ENCODE peak calls at places on chromosome 21, in six cellular contexts. One of them, this sample, is unnamed.

GRCh38 chr21:38702196-38702595 is 103.5 kb upstream of the ETS2 start:
- DNase-seq in left ventricle myocardium inferior: peak
- DNase-seq in caudate nucleus: no peak
- DNase-seq in cardiac muscle cell: no peak
- DNase-seq in mammary epithelial cell: no peak
- DNase-seq in fibroblast of lung: no peak
- DNase-seq in this sample: no peak

GRCh38 chr21:44299458-44300261 is at the start of gene PFKL:
- DNase-seq in mammary epithelial cell: peak
- DNase-seq in cardiac muscle cell: peak
- DNase-seq in left ventricle myocardium inferior: peak
- DNase-seq in fibroblast of lung: peak
- DNase-seq in caudate nucleus: peak
- DNase-seq in this sample: peak

GRCh38 chr21:39648879-39649278 is 36.1 kb downstream of the B3GALT5 start:
- DNase-seq in caudate nucleus: no peak
- DNase-seq in mammary epithelial cell: no peak
- DNase-seq in fibroblast of lung: no peak
- DNase-seq in left ventricle myocardium inferior: no peak
- DNase-seq in cardiac muscle cell: no peak
- DNase-seq in this sample: no peak

GRCh38 chr21:36980280-36981048 is 14.0 kb upstream of the HLCS start:
- DNase-seq in caudate nucleus: peak
- DNase-seq in mammary epithelial cell: no peak
- DNase-seq in cardiac muscle cell: peak
- DNase-seq in fibroblast of lung: peak
- DNase-seq in left ventricle myocardium inferior: peak
- DNase-seq in this sample: no peak

GRCh38 chr21:24023936-24024335 is 1583.3 kb downstream of the MRPL39 start:
- DNase-seq in cardiac muscle cell: no peak
- DNase-seq in caudate nucleus: no peak
- DNase-seq in mammary epithelial cell: no peak
- DNase-seq in fibroblast of lung: peak
- DNase-seq in left ventricle myocardium inferior: no peak
- DNase-seq in this sample: no peak

GRCh38 chr21:44657635-44658183 is at the start of gene KRTAP12-3:
- DNase-seq in cardiac muscle cell: no peak
- DNase-seq in left ventricle myocardium inferior: no peak
- DNase-seq in fibroblast of lung: no peak
- DNase-seq in mammary epithelial cell: no peak
- DNase-seq in caudate nucleus: no peak
- DNase-seq in this sample: no peak

GRCh38 chr21:25670726-25671125 is 31.7 kb downstream of the JAM2 start:
- DNase-seq in fibroblast of lung: peak
- DNase-seq in mammary epithelial cell: peak
- DNase-seq in cardiac muscle cell: no peak
- DNase-seq in caudate nucleus: no peak
- DNase-seq in left ventricle myocardium inferior: no peak
- DNase-seq in this sample: no peak

GRCh38 chr21:38660333-38661295 is 145.1 kb upstream of the ETS2 start:
- DNase-seq in mammary epithelial cell: no peak
- DNase-seq in cardiac muscle cell: peak
- DNase-seq in fibroblast of lung: peak
- DNase-seq in caudate nucleus: no peak
- DNase-seq in left ventricle myocardium inferior: peak
- DNase-seq in this sample: no peak

GRCh38 chr21:39020751-39021474 is 162.3 kb downstream of the PSMG1 start:
- DNase-seq in left ventricle myocardium inferior: peak
- DNase-seq in fibroblast of lung: peak
- DNase-seq in mammary epithelial cell: peak
- DNase-seq in caudate nucleus: no peak
- DNase-seq in cardiac muscle cell: no peak
- DNase-seq in this sample: no peak

GRCh38 chr21:29376556-29376955 is 77.8 kb downstream of the BACH1 start:
- DNase-seq in cardiac muscle cell: peak
- DNase-seq in caudate nucleus: no peak
- DNase-seq in mammary epithelial cell: no peak
- DNase-seq in fibroblast of lung: no peak
- DNase-seq in left ventricle myocardium inferior: no peak
- DNase-seq in this sample: no peak

GRCh38 chr21:38126677-38127271 is 130.0 kb upstream of the KCNJ15 start:
- DNase-seq in mammary epithelial cell: peak
- DNase-seq in fibroblast of lung: peak
- DNase-seq in left ventricle myocardium inferior: peak
- DNase-seq in cardiac muscle cell: peak
- DNase-seq in caudate nucleus: peak
- DNase-seq in this sample: no peak

GRCh38 chr21:27021046-27021445 is 54.2 kb upstream of the ADAMTS5 start:
- DNase-seq in cardiac muscle cell: no peak
- DNase-seq in fibroblast of lung: no peak
- DNase-seq in mammary epithelial cell: no peak
- DNase-seq in caudate nucleus: no peak
- DNase-seq in left ventricle myocardium inferior: no peak
- DNase-seq in this sample: no peak

GRCh38 chr21:26112127-26112742 is 58.3 kb downstream of the APP start:
- DNase-seq in mammary epithelial cell: no peak
- DNase-seq in left ventricle myocardium inferior: no peak
- DNase-seq in caudate nucleus: no peak
- DNase-seq in fibroblast of lung: peak
- DNase-seq in cardiac muscle cell: no peak
- DNase-seq in this sample: no peak

GRCh38 chr21:38773108-38774061 is 32.3 kb upstream of the ETS2 start:
- DNase-seq in cardiac muscle cell: no peak
- DNase-seq in mammary epithelial cell: peak
- DNase-seq in fibroblast of lung: peak
- DNase-seq in left ventricle myocardium inferior: no peak
- DNase-seq in caudate nucleus: no peak
- DNase-seq in this sample: no peak

GRCh38 chr21:17488620-17489019 is 24.2 kb upstream of the CXADR start:
- DNase-seq in left ventricle myocardium inferior: no peak
- DNase-seq in fibroblast of lung: no peak
- DNase-seq in caudate nucleus: no peak
- DNase-seq in mammary epithelial cell: no peak
- DNase-seq in cardiac muscle cell: no peak
- DNase-seq in this sample: no peak

GRCh38 chr21:39972471-39972870 is 105.2 kb downstream of the PCP4 start:
- DNase-seq in fibroblast of lung: no peak
- DNase-seq in left ventricle myocardium inferior: no peak
- DNase-seq in cardiac muscle cell: no peak
- DNase-seq in mammary epithelial cell: no peak
- DNase-seq in caudate nucleus: no peak
- DNase-seq in this sample: no peak

GRCh38 chr21:24829397-24829796 is 777.9 kb downstream of the MRPL39 start:
- DNase-seq in caudate nucleus: no peak
- DNase-seq in left ventricle myocardium inferior: no peak
- DNase-seq in cardiac muscle cell: peak
- DNase-seq in mammary epithelial cell: no peak
- DNase-seq in fibroblast of lung: no peak
- DNase-seq in this sample: no peak

GRCh38 chr21:14947613-14948160 is 117.1 kb downstream of the NRIP1 start:
- DNase-seq in cardiac muscle cell: no peak
- DNase-seq in fibroblast of lung: no peak
- DNase-seq in mammary epithelial cell: no peak
- DNase-seq in left ventricle myocardium inferior: no peak
- DNase-seq in caudate nucleus: peak
- DNase-seq in this sample: no peak

DNA sequence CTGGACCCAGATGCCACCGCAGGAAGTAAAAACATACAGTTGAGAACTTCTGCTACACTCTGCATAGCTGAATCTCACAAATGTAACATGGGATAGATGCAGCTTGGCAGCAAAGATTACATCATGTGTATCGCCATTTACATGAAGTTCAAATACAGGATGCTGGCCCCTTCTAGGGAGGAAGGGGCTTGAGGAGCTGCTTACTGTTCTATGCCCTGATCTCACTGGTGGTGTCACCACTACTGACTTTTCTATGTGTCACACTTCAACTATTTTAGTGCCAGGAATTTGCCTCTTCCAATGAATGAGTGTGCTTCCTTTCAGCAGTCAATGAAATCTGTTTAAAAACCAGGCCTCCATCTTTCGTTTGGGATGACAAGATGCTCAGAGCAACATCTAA is 31.1 kb downstream of the MRAP start:
- DNase-seq in mammary epithelial cell: no peak
- DNase-seq in fibroblast of lung: peak
- DNase-seq in left ventricle myocardium inferior: no peak
- DNase-seq in cardiac muscle cell: no peak
- DNase-seq in caudate nucleus: no peak
- DNase-seq in this sample: no peak
- H3K27ac ChIP-seq in mammary epithelial cell: no peak
- H3K27ac ChIP-seq in fibroblast of lung: peak
- H3K27ac ChIP-seq in left ventricle myocardium inferior: peak
- H3K27ac ChIP-seq in cardiac muscle cell: peak
- H3K27ac ChIP-seq in caudate nucleus: peak
- H3K27ac ChIP-seq in this sample: peak

GRCh38 chr21:45919593-45919992 is 62.0 kb upstream of the COL6A1 start:
- DNase-seq in left ventricle myocardium inferior: no peak
- DNase-seq in mammary epithelial cell: no peak
- DNase-seq in fibroblast of lung: no peak
- DNase-seq in caudate nucleus: no peak
- DNase-seq in cardiac muscle cell: no peak
- DNase-seq in this sample: no peak

GRCh38 chr21:45918011-45918410 is 63.6 kb upstream of the COL6A1 start:
- DNase-seq in cardiac muscle cell: no peak
- DNase-seq in mammary epithelial cell: no peak
- DNase-seq in fibroblast of lung: no peak
- DNase-seq in caudate nucleus: no peak
- DNase-seq in left ventricle myocardium inferior: no peak
- DNase-seq in this sample: no peak

GRCh38 chr21:45916011-45916840 is 65.3 kb upstream of the COL6A1 start:
- DNase-seq in fibroblast of lung: no peak
- DNase-seq in cardiac muscle cell: no peak
- DNase-seq in caudate nucleus: no peak
- DNase-seq in left ventricle myocardium inferior: no peak
- DNase-seq in mammary epithelial cell: no peak
- DNase-seq in this sample: no peak

GRCh38 chr21:45918835-45919467 is 62.6 kb upstream of the COL6A1 start:
- DNase-seq in mammary epithelial cell: no peak
- DNase-seq in left ventricle myocardium inferior: no peak
- DNase-seq in fibroblast of lung: no peak
- DNase-seq in cardiac muscle cell: no peak
- DNase-seq in caudate nucleus: peak
- DNase-seq in this sample: no peak

GRCh38 chr21:45917241-45917640 is 64.3 kb upstream of the COL6A1 start:
- DNase-seq in caudate nucleus: no peak
- DNase-seq in left ventricle myocardium inferior: no peak
- DNase-seq in cardiac muscle cell: no peak
- DNase-seq in fibroblast of lung: no peak
- DNase-seq in mammary epithelial cell: no peak
- DNase-seq in this sample: no peak
- H3K27ac ChIP-seq in caudate nucleus: no peak
- H3K27ac ChIP-seq in left ventricle myocardium inferior: no peak
- H3K27ac ChIP-seq in cardiac muscle cell: no peak
- H3K27ac ChIP-seq in fibroblast of lung: no peak
- H3K27ac ChIP-seq in mammary epithelial cell: no peak
- H3K27ac ChIP-seq in this sample: no peak

GRCh38 chr21:28159396-28159795 is 833.3 kb downstream of the LTN1 start:
- DNase-seq in mammary epithelial cell: no peak
- DNase-seq in left ventricle myocardium inferior: no peak
- DNase-seq in cardiac muscle cell: no peak
- DNase-seq in caudate nucleus: no peak
- DNase-seq in fibroblast of lung: no peak
- DNase-seq in this sample: no peak
- H3K27ac ChIP-seq in mammary epithelial cell: no peak
- H3K27ac ChIP-seq in left ventricle myocardium inferior: no peak
- H3K27ac ChIP-seq in cardiac muscle cell: no peak
- H3K27ac ChIP-seq in caudate nucleus: no peak
- H3K27ac ChIP-seq in fibroblast of lung: no peak
- H3K27ac ChIP-seq in this sample: no peak

GRCh38 chr21:42671778-42672593 is 18.6 kb downstream of the PDE9A start:
- DNase-seq in caudate nucleus: no peak
- DNase-seq in mammary epithelial cell: peak
- DNase-seq in left ventricle myocardium inferior: no peak
- DNase-seq in fibroblast of lung: peak
- DNase-seq in cardiac muscle cell: no peak
- DNase-seq in this sample: no peak

GRCh38 chr21:42670884-42671283 is 17.5 kb downstream of the PDE9A start:
- DNase-seq in fibroblast of lung: no peak
- DNase-seq in cardiac muscle cell: no peak
- DNase-seq in mammary epithelial cell: no peak
- DNase-seq in caudate nucleus: no peak
- DNase-seq in left ventricle myocardium inferior: no peak
- DNase-seq in this sample: no peak

GRCh38 chr21:42673633-42674328 is 20.4 kb downstream of the PDE9A start:
- DNase-seq in fibroblast of lung: no peak
- DNase-seq in cardiac muscle cell: no peak
- DNase-seq in caudate nucleus: no peak
- DNase-seq in mammary epithelial cell: no peak
- DNase-seq in left ventricle myocardium inferior: no peak
- DNase-seq in this sample: no peak

GRCh38 chr21:42674351-42674940 is 21.0 kb downstream of the PDE9A start:
- DNase-seq in caudate nucleus: no peak
- DNase-seq in cardiac muscle cell: peak
- DNase-seq in fibroblast of lung: no peak
- DNase-seq in mammary epithelial cell: no peak
- DNase-seq in left ventricle myocardium inferior: peak
- DNase-seq in this sample: no peak

DNA sequence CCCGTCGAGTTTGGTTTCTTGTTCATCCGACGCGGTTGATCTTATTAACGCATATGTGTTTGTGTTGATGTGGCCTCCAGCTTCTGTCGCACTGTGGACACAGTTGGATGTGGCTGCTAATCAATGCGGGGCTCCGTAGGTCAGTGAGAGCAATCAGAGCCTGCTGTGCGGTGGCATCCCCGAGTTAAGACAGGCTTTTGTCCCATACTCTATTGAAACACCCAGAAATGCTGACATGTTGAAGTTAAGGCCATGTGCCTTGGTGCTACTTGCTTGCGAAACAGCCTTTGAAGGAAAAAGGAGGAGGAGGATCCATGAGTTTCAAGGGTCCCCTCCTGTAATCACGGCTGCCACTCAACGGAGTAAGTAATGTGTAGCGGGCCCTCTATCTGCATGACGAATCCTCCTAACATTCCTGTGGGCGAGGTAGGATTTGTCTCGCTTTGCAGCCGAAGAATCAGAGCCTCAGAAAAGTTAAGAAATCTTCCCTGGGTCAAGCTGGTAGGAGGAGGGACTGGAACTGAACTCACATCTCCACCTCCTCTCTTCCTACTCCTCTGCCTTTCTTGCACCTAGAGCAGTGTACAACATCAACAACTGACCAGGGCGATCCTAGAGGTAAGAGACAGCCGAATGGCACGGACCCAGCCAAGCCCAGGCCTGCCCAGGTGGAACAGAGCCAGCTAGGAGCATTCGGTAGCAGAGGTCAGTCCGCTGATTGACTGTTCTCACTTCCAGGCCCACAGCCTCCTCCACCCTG is 19.5 kb downstream of the PDE9A start:
- DNase-seq in caudate nucleus: no peak
- DNase-seq in mammary epithelial cell: no peak
- DNase-seq in cardiac muscle cell: peak
- DNase-seq in fibroblast of lung: peak
- DNase-seq in left ventricle myocardium inferior: no peak
- DNase-seq in this sample: no peak
- H3K27ac ChIP-seq in caudate nucleus: no peak
- H3K27ac ChIP-seq in mammary epithelial cell: no peak
- H3K27ac ChIP-seq in cardiac muscle cell: peak
- H3K27ac ChIP-seq in fibroblast of lung: no peak
- H3K27ac ChIP-seq in left ventricle myocardium inferior: peak
- H3K27ac ChIP-seq in this sample: no peak

This sample was measured in substantia nigra.